ENCODE peak calls at places on chromosomes 5 and 9, in six cellular contexts. U is GM23338, E is HCT116, H is GM12878, V is K562, G is SK-N-SH. Q is an unnamed sample. For H3K36me3, the result is how much of the 10 kb centered on the place peaks cover.

GRCh38 chr5:1380011-1380817 is 35.3 kb upstream of the CLPTM1L start:
- DNase-seq in U (peak), E (no peak), H (no peak), V (peak), G (peak), Q (no peak)

GRCh38 chr5:163712011-163712410 is 206.6 kb downstream of the MAT2B start:
- DNase-seq in U (no peak), E (no peak), H (no peak), V (no peak), G (no peak), Q (no peak)

GRCh38 chr5:80756292-80756691 is 101.5 kb upstream of the DHFR start:
- DNase-seq in U (no peak), E (no peak), H (no peak), V (no peak), G (no peak), Q (no peak)

GRCh38 chr5:116137544-116138378 is 52.9 kb downstream of the COMMD10 start:
- DNase-seq in U (peak), E (peak), H (peak), V (peak), G (peak), Q (peak)

GRCh38 chr5:64273276-64273675 is 107.6 kb downstream of the RNF180 start:
- DNase-seq in U (no peak), E (no peak), H (no peak), V (no peak), G (no peak), Q (no peak)

GRCh38 chr5:107937198-107937597 is 266.5 kb upstream of the EFNA5 start:
- DNase-seq in U (peak), E (no peak), H (no peak), V (no peak), G (peak), Q (no peak)

GRCh38 chr5:56983593-56984361 is 31.9 kb upstream of the MIER3 start:
- DNase-seq in U (no peak), E (no peak), H (no peak), V (peak), G (no peak), Q (no peak)

GRCh38 chr5:86999951-87000350 is 267.7 kb upstream of the RASA1 start:
- DNase-seq in U (no peak), E (no peak), H (no peak), V (no peak), G (no peak), Q (no peak)

GRCh38 chr5:174511711-174512253 is 212.6 kb upstream of the MSX2 start:
- DNase-seq in U (no peak), E (no peak), H (no peak), V (no peak), G (no peak), Q (no peak)

GRCh38 chr9:470795-471194 is 256.1 kb downstream of the DOCK8 start:
- DNase-seq in U (no peak), E (no peak), H (no peak), V (no peak), G (no peak), Q (no peak)

GRCh38 chr5:139104577-139105271 is 93.4 kb downstream of the SIL1 start:
- DNase-seq in U (no peak), E (no peak), H (no peak), V (no peak), G (no peak), Q (no peak)

GRCh38 chr5:178142642-178143041 is 11.0 kb downstream of the NHP2 start:
- DNase-seq in U (no peak), E (no peak), H (no peak), V (no peak), G (no peak), Q (no peak)

GRCh38 chr5:152730176-152730575 is 325.1 kb upstream of the NMUR2 start:
- DNase-seq in U (no peak), E (no peak), H (no peak), V (no peak), G (no peak), Q (no peak)

GRCh38 chr9:37037744-37038640 is 3.9 kb upstream of the PAX5 start:
- DNase-seq in U (peak), E (no peak), H (no peak), V (no peak), G (peak), Q (no peak)

GRCh38 chr9:123883634-123884033 is 46.3 kb downstream of the DENND1A start:
- DNase-seq in U (no peak), E (no peak), H (no peak), V (no peak), G (no peak), Q (no peak)

GRCh38 chr5:35761541-35761940 is 95.2 kb upstream of the IL7R start:
- DNase-seq in U (no peak), E (no peak), H (no peak), V (no peak), G (no peak), Q (no peak)

GRCh38 chr5:139867109-139867508 is 71.5 kb downstream of the PSD2 start:
- DNase-seq in U (no peak), E (no peak), H (no peak), V (no peak), G (no peak), Q (no peak)

GRCh38 chr5:134659456-134659855 is 10.9 kb downstream of the SEC24A start:
- DNase-seq in U (no peak), E (no peak), H (no peak), V (no peak), G (no peak), Q (no peak)

GRCh38 chr5:83711982-83712601 is 8.6 kb downstream of the HAPLN1 start:
- DNase-seq in U (peak), E (no peak), H (no peak), V (peak), G (peak), Q (peak)

GRCh38 chr5:175816348-175816747 is 55.0 kb upstream of the CPLX2 start:
- DNase-seq in U (peak), E (peak), H (no peak), V (peak), G (no peak), Q (no peak)

GRCh38 chr9:129962889-129963703 is 79.9 kb downstream of the FNBP1 start:
- DNase-seq in U (peak), E (no peak), H (peak), V (peak), G (no peak), Q (no peak)

GRCh38 chr5:176416123-176416924 is at the start of gene CLTB:
- DNase-seq in U (peak), E (peak), H (peak), V (peak), G (peak), Q (no peak)

GRCh38 chr5:37370864-37371726 is at the start of gene NUP155:
- DNase-seq in U (peak), E (peak), H (peak), V (peak), G (peak), Q (peak)

GRCh38 chr5:10874561-10874960 is 113.5 kb upstream of the DAP start:
- DNase-seq in U (no peak), E (no peak), H (no peak), V (no peak), G (no peak), Q (no peak)

GRCh38 chr5:121573844-121574243 is 277.8 kb upstream of the FTMT start:
- DNase-seq in U (no peak), E (no peak), H (no peak), V (no peak), G (no peak), Q (no peak)

GRCh38 chr9:7297521-7297920 is 502.1 kb downstream of the DMAC1 start:
- DNase-seq in U (no peak), E (no peak), H (no peak), V (no peak), G (no peak), Q (no peak)

GRCh38 chr5:39148983-39149534 is 70.3 kb downstream of the FYB1 start:
- DNase-seq in U (peak), E (peak), H (no peak), V (peak), G (no peak), Q (no peak)

GRCh38 chr5:79527431-79527830 is 13.5 kb upstream of the HOMER1 start:
- DNase-seq in U (no peak), E (no peak), H (no peak), V (no peak), G (no peak), Q (no peak)

GRCh38 chr5:86617309-86617755 is 409 bp upstream of the COX7C start:
- DNase-seq in U (no peak), E (no peak), H (no peak), V (peak), G (no peak), Q (no peak)

GRCh38 chr5:43305948-43306563 is 7.2 kb downstream of the HMGCS1 start:
- DNase-seq in U (peak), E (peak), H (peak), V (peak), G (peak), Q (peak)

GRCh38 chr5:65611524-65611923 is 12.6 kb downstream of the TRIM23 start:
- DNase-seq in U (no peak), E (no peak), H (no peak), V (no peak), G (no peak), Q (peak)

DNA sequence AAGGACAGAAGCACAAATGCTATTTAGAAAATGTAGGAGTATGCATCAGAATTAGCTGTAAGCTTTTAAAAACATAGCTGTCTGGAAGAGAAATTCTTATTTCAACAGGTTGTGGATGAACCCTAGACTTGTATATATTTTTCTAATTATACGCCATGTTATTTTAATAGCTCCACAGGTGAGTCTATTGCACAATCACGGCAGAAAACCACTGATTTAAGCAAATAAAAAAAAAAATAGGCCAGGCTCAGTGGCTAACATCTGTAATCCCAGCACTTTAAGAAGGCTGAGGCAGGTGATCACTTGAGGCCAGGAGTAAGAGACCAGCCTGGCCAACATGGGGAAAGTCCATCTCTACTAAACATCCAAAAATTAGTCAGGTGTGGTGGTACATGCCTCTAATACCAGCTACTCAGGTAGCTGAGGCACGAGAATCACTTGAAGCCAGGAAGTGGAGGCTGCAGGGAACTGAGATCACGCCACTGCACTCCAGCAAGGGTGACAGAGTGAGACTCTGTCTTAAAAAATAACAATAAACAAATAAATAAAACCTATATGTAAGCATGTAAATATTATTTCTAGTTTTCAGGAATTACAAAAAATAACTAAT is 11.7 kb downstream of the TRIM23 start:
- DNase-seq in U (no peak), E (no peak), H (no peak), V (no peak), G (no peak), Q (no peak)
- H3K36me3 ChIP-seq in U (under half), E (under half), H (under half), V (half or more), G (half or more), Q (under half)

GRCh38 chr5:58085800-58086199 is 374.1 kb downstream of the PLK2 start:
- DNase-seq in U (no peak), E (peak), H (no peak), V (no peak), G (no peak), Q (no peak)
- TF ChIP-seq REST in U (no peak), E (no peak), H (no peak), V (no peak), G (no peak), Q (no peak)

GRCh38 chr9:121157939-121158338 is 43.7 kb downstream of the RAB14 start:
- DNase-seq in U (no peak), E (no peak), H (no peak), V (no peak), G (no peak), Q (no peak)

GRCh38 chr9:121150188-121150587 is 51.5 kb downstream of the RAB14 start:
- DNase-seq in U (no peak), E (no peak), H (no peak), V (no peak), G (no peak), Q (no peak)

GRCh38 chr9:121154782-121155181 is 46.9 kb downstream of the RAB14 start:
- DNase-seq in U (no peak), E (peak), H (no peak), V (peak), G (no peak), Q (no peak)

GRCh38 chr9:121156263-121156731 is 45.4 kb downstream of the RAB14 start:
- DNase-seq in U (no peak), E (no peak), H (peak), V (no peak), G (no peak), Q (no peak)

GRCh38 chr9:121153642-121154041 is 48.0 kb downstream of the RAB14 start:
- DNase-seq in U (no peak), E (no peak), H (no peak), V (peak), G (no peak), Q (no peak)
- H3K36me3 ChIP-seq in U (under half), E (under half), H (under half), V (half or more), G (under half), Q (under half)

GRCh38 chr5:94793113-94793815 is 174.8 kb downstream of the SLF1 start:
- DNase-seq in U (no peak), E (no peak), H (peak), V (no peak), G (no peak), Q (no peak)

GRCh38 chr5:94791787-94792186 is 173.3 kb downstream of the SLF1 start:
- DNase-seq in U (no peak), E (no peak), H (no peak), V (no peak), G (no peak), Q (no peak)

GRCh38 chr5:94788527-94788926 is 170.1 kb downstream of the SLF1 start:
- DNase-seq in U (no peak), E (no peak), H (no peak), V (peak), G (no peak), Q (no peak)

GRCh38 chr5:94793816-94794198 is 175.3 kb downstream of the SLF1 start:
- DNase-seq in U (no peak), E (no peak), H (no peak), V (no peak), G (no peak), Q (no peak)
- TF ChIP-seq REST in U (no peak), E (no peak), H (no peak), V (no peak), G (no peak), Q (no peak)

GRCh38 chr9:119365291-119366027 is 3.8 kb downstream of the BRINP1 start:
- DNase-seq in U (peak), E (no peak), H (no peak), V (peak), G (peak), Q (no peak)
- H3K36me3 ChIP-seq in U (under half), E (under half), H (under half), V (under half), G (under half), Q (under half)

GRCh38 chr9:134694714-134695113 is 53.1 kb downstream of the COL5A1 start:
- DNase-seq in U (no peak), E (no peak), H (no peak), V (no peak), G (no peak), Q (no peak)

GRCh38 chr9:134694368-134694665 is 52.7 kb downstream of the COL5A1 start:
- DNase-seq in U (no peak), E (no peak), H (no peak), V (no peak), G (no peak), Q (no peak)

GRCh38 chr9:134693011-134693410 is 51.4 kb downstream of the COL5A1 start:
- DNase-seq in U (no peak), E (no peak), H (no peak), V (no peak), G (peak), Q (no peak)

GRCh38 chr9:134692573-134692860 is 50.9 kb downstream of the COL5A1 start:
- DNase-seq in U (no peak), E (no peak), H (no peak), V (no peak), G (no peak), Q (no peak)

DNA sequence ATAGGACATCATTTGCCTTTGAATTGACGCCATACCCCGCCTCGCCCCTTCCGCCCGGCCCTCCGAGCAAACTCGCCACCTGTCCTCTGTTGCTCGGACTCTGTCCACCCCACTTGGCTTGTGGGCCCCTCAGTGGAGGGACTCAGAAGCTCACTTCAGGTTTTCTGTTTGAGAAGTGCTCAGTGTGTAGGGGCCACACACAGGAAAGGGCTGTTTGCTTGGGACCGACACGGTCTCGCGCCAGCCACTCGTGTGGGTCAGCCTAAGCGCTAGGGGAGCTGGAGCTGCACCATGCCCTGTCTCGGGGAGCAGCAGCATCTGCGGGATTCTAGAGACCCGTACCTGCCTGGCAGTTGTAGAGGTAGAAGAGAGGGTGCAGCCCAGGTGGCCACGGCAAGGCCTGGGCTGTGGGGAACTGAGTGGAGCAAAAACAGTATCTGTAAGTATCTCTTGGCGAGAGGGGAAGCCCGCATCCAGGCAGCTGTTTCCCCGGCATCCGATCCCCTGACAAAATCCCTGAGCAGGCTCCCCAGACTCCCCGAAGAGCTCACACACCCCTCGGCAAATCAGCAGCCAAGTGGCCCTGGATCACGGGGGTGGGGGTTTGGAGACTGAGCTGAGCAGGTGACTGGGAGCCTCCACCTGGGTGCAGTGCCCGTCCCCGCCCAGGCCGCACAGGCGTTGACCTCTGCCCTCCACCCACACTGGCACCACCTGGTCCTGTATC is 52.2 kb downstream of the COL5A1 start:
- DNase-seq in U (no peak), E (no peak), H (no peak), V (no peak), G (no peak), Q (no peak)
- TF ChIP-seq REST in U (no peak), E (no peak), H (no peak), V (no peak), G (no peak), Q (no peak)

GRCh38 chr9:95077053-95077765 is 240.3 kb downstream of the FANCC start:
- DNase-seq in U (no peak), E (no peak), H (no peak), V (no peak), G (no peak), Q (no peak)

GRCh38 chr9:95078516-95078915 is 239.0 kb downstream of the FANCC start:
- DNase-seq in U (no peak), E (no peak), H (no peak), V (no peak), G (no peak), Q (no peak)

GRCh38 chr9:95076696-95077052 is 240.8 kb downstream of the FANCC start:
- DNase-seq in U (no peak), E (no peak), H (no peak), V (no peak), G (no peak), Q (no peak)

GRCh38 chr9:95078934-95079333 is 238.6 kb downstream of the FANCC start:
- DNase-seq in U (peak), E (no peak), H (no peak), V (no peak), G (no peak), Q (no peak)

DNA sequence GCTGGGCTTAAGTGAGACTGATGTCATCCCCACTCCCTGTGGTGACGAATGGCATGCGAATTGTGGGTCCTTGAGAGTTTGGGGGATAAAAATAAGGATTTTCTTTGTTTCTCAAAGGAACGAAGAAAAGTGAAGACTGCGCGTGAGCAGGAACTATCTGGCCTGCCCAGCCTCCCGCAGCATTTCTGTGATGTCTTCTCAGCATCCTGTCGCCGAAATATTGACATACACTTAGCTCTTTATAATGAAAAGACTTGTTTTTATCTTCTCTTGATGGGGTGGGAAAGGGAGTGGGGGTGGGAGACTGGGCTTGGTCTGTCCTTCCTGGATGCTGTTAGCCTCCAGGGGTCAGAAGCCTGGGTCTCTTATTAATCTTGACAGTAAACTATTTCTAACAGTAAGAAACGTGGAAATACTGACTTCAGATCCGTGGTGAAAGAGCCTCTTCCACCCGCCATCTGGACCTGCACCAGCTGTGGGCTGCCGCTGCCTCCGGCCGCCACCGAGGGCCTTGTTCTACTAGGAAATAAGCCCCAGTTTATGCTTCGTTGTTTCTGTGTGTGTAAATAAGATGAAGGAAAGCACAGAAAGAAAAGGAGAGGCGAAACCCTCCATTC is 239.6 kb downstream of the FANCC start:
- DNase-seq in U (no peak), E (no peak), H (no peak), V (no peak), G (no peak), Q (no peak)
- H3K36me3 ChIP-seq in U (under half), E (under half), H (under half), V (under half), G (half or more), Q (under half)

DNA sequence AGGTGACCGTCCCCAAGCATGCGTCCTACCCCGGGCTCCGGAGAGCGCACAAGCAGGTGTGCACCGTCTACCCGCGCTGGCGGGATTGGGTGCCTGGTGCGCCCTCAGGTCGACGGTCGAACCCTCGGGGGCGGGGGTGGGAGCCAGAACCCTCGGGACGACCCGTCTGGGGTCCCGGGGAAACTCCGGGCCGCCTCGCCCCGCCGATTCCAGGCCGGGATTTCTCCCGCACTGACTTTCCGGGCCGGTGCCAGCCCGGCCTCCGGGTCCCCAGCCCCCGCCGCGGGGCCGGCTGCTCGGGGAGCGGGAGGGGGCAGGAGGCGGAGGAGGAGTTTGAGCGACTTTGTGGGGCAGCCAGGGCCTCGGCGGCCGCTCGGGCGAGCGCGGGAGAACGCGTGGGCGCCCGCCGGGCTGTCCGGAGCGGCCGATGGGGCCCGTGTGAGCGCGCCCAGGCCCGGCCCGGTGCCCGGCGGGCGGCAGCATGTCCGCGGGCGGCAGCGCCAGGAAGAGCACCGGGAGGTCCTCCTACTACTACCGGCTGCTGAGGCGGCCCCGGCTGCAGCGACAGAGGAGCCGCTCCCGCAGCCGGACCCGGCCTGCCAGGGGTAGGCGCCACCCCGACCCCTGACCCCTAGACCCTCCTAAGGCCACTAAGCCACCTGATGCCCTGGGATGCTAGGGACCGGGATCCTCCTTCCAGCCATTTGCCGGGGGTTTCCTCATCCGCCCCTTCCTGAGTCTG is at the start of gene DAB2IP:
- DNase-seq in U (peak), E (no peak), H (no peak), V (no peak), G (peak), Q (no peak)
- TF ChIP-seq REST in U (no peak), E (no peak), H (no peak), V (no peak), G (no peak), Q (no peak)

Q was measured in Panc1.